ENCODE peak calls at places on chromosomes 7 and 10, in five cellular contexts. S is foreskin keratinocyte; Q is T-helper 9 cell; C is NCI-H2029 treated with DMSO at 0.1 percent for 48 hours; H is activated naive CD4-positive, alpha-beta T cell treated with anti-CD3 and anti-CD28 coated beads, Interleukin-2, amount 10 ng/mL, durations not matched to agents 7 days and 5 days. V is an unnamed sample.

GRCh38 chr7:114784177-114784576 is 137.7 kb upstream of the MDFIC start:
- DNase-seq in S (no peak), Q (no peak), C (no peak), H (no peak), V (no peak)

GRCh38 chr7:157865351-157866165 is 528.8 kb downstream of the DNAJB6 start:
- DNase-seq in S (no peak), Q (no peak), C (no peak), H (no peak), V (no peak)

GRCh38 chr7:94440460-94441039 is 45.9 kb downstream of the COL1A2 start:
- DNase-seq in S (peak), Q (no peak), C (no peak), H (no peak), V (no peak)

GRCh38 chr10:109587366-109587765 is 335.9 kb downstream of the XPNPEP1 start:
- DNase-seq in S (peak), Q (no peak), C (peak), H (no peak), V (no peak)

GRCh38 chr10:111281516-111281915 is 204.7 kb downstream of the ADRA2A start:
- DNase-seq in S (no peak), Q (no peak), C (no peak), H (no peak), V (peak)

GRCh38 chr10:25297466-25297865 is 122.7 kb downstream of the GPR158 start:
- DNase-seq in S (no peak), Q (no peak), C (no peak), H (no peak), V (no peak)

GRCh38 chr10:95543459-95543858 is 17.7 kb downstream of the SORBS1 start:
- DNase-seq in S (no peak), Q (no peak), C (no peak), H (no peak), V (no peak)

GRCh38 chr7:6556196-6556595 is 4.9 kb upstream of the GRID2IP start:
- DNase-seq in S (no peak), Q (no peak), C (no peak), H (no peak), V (peak)

GRCh38 chr10:95279042-95279820 is 11.6 kb downstream of the PDLIM1 start:
- DNase-seq in S (no peak), Q (no peak), C (no peak), H (no peak), V (no peak)

GRCh38 chr10:112711366-112711765 is 238.7 kb upstream of the TCF7L2 start:
- DNase-seq in S (no peak), Q (no peak), C (no peak), H (no peak), V (no peak)